ENCODE peak calls at places on chromosomes 1 and 21, in seven cellular contexts. S, L, O, C, F, A and X are unnamed samples.

GRCh38 chr1:64745986-64746940 is 1.4 kb downstream of the RAVER2 start:
- DNase-seq in S (no peak), L (no peak), O (no peak), C (no peak), F (no peak), A (no peak), X (peak)

GRCh38 chr1:31796707-31797106 is 19.1 kb downstream of the SPOCD1 start:
- DNase-seq in S (no peak), L (no peak), O (no peak), C (no peak), F (no peak), A (no peak), X (no peak)

GRCh38 chr1:66217021-66217420 is 316.9 kb upstream of the SGIP1 start:
- DNase-seq in S (peak), L (peak), O (no peak), C (no peak), F (no peak), A (peak), X (no peak)

GRCh38 chr1:77583483-77583882 is 99.0 kb downstream of the ZZZ3 start:
- DNase-seq in S (no peak), L (no peak), O (no peak), C (no peak), F (no peak), A (no peak), X (no peak)

GRCh38 chr1:203871114-203871875 is 9.9 kb downstream of the SNRPE start:
- DNase-seq in S (peak), L (peak), O (peak), C (peak), F (peak), A (peak), X (peak)

GRCh38 chr1:24987875-24988559 is 57.9 kb upstream of the RUNX3 start:
- DNase-seq in S (no peak), L (no peak), O (no peak), C (no peak), F (no peak), A (no peak), X (no peak)

GRCh38 chr21:45430521-45431501 is 25.8 kb downstream of the COL18A1 start:
- DNase-seq in S (no peak), L (no peak), O (no peak), C (peak), F (peak), A (peak), X (no peak)

GRCh38 chr21:45317401-45318145 is 29.9 kb upstream of the POFUT2 start:
- DNase-seq in S (peak), L (peak), O (peak), C (no peak), F (no peak), A (no peak), X (no peak)

GRCh38 chr1:99849413-99849743 is 783 bp upstream of the AGL start:
- DNase-seq in S (peak), L (no peak), O (no peak), C (no peak), F (no peak), A (peak), X (no peak)

GRCh38 chr1:248373761-248374160 is 1.8 kb upstream of the OR2T6 start:
- DNase-seq in S (no peak), L (peak), O (no peak), C (no peak), F (no peak), A (no peak), X (no peak)

GRCh38 chr1:110234691-110235090 is 24.6 kb downstream of the KCNC4 start:
- DNase-seq in S (peak), L (peak), O (no peak), C (no peak), F (no peak), A (no peak), X (no peak)

GRCh38 chr1:178341218-178341956 is 155.4 kb downstream of the CLEC20A start:
- DNase-seq in S (peak), L (peak), O (peak), C (peak), F (peak), A (peak), X (no peak)

GRCh38 chr1:89670168-89670567 is 37.2 kb downstream of the LRRC8C start:
- DNase-seq in S (peak), L (no peak), O (no peak), C (no peak), F (no peak), A (no peak), X (peak)

GRCh38 chr1:173733912-173734311 is 19.1 kb downstream of the KLHL20 start:
- DNase-seq in S (no peak), L (no peak), O (no peak), C (no peak), F (no peak), A (no peak), X (no peak)

GRCh38 chr1:183082650-183083049 is 59.4 kb downstream of the LAMC1 start:
- DNase-seq in S (no peak), L (no peak), O (no peak), C (no peak), F (no peak), A (no peak), X (no peak)

GRCh38 chr1:150549496-150550221 is 451 bp downstream of the ADAMTSL4 start:
- DNase-seq in S (peak), L (no peak), O (no peak), C (peak), F (peak), A (peak), X (peak)

GRCh38 chr1:213973129-213973528 is 14.6 kb upstream of the PROX1 start:
- DNase-seq in S (no peak), L (peak), O (no peak), C (no peak), F (no peak), A (no peak), X (no peak)

GRCh38 chr1:167706363-167706762 is 15.4 kb upstream of the MPZL1 start:
- DNase-seq in S (no peak), L (no peak), O (no peak), C (no peak), F (no peak), A (no peak), X (peak)

GRCh38 chr1:175013445-175013844 is 9.8 kb downstream of the MRPS14 start:
- DNase-seq in S (no peak), L (no peak), O (no peak), C (no peak), F (no peak), A (no peak), X (no peak)

GRCh38 chr1:60589916-60590315 is 492.4 kb upstream of the NFIA start:
- DNase-seq in S (no peak), L (no peak), O (no peak), C (no peak), F (no peak), A (peak), X (no peak)

GRCh38 chr1:151494741-151495281 is 16.4 kb upstream of the CGN start:
- DNase-seq in S (peak), L (peak), O (peak), C (peak), F (no peak), A (peak), X (no peak)

GRCh38 chr1:84442256-84442655 is 36.8 kb upstream of the RPF1 start:
- DNase-seq in S (peak), L (peak), O (peak), C (peak), F (peak), A (peak), X (peak)

GRCh38 chr1:235014756-235015155 is 113.9 kb downstream of the TOMM20 start:
- DNase-seq in S (no peak), L (no peak), O (no peak), C (no peak), F (no peak), A (no peak), X (no peak)

GRCh38 chr1:117146570-117147340 is 25.2 kb upstream of the TRIM45 start:
- DNase-seq in S (peak), L (peak), O (peak), C (no peak), F (peak), A (peak), X (no peak)

GRCh38 chr1:99173282-99173681 is 91.0 kb upstream of the PLPPR4 start:
- DNase-seq in S (peak), L (no peak), O (no peak), C (no peak), F (no peak), A (no peak), X (no peak)

GRCh38 chr1:183278736-183279591 is 92.9 kb downstream of the LAMC2 start:
- DNase-seq in S (peak), L (peak), O (no peak), C (no peak), F (no peak), A (no peak), X (no peak)

GRCh38 chr1:45381243-45381642 is 41.0 kb upstream of the MUTYH start:
- DNase-seq in S (no peak), L (no peak), O (no peak), C (no peak), F (no peak), A (no peak), X (no peak)

GRCh38 chr1:33893147-33893830 is 29.4 kb downstream of the HMGB4 start:
- DNase-seq in S (peak), L (no peak), O (no peak), C (peak), F (no peak), A (no peak), X (no peak)

GRCh38 chr1:36096500-36097412 is 8.1 kb downstream of the ADPRS start:
- DNase-seq in S (peak), L (peak), O (no peak), C (peak), F (peak), A (peak), X (no peak)

GRCh38 chr1:32798191-32798590 is 19.0 kb downstream of the YARS1 start:
- DNase-seq in S (peak), L (peak), O (no peak), C (no peak), F (no peak), A (no peak), X (no peak)

GRCh38 chr1:2606806-2607680 is 20.5 kb downstream of the PRXL2B start:
- DNase-seq in S (no peak), L (no peak), O (no peak), C (no peak), F (no peak), A (no peak), X (no peak)

GRCh38 chr1:230067871-230068814 is 1.1 kb downstream of the GALNT2 start:
- DNase-seq in S (peak), L (peak), O (no peak), C (peak), F (peak), A (peak), X (peak)

GRCh38 chr1:54658164-54658913 is 16.8 kb downstream of the MROH7 start:
- DNase-seq in S (no peak), L (no peak), O (no peak), C (no peak), F (no peak), A (no peak), X (no peak)
- H3K4me2 ChIP-seq in S (no peak), L (no peak), O (no peak), C (no peak), F (no peak), A (no peak), X (no peak)

DNA sequence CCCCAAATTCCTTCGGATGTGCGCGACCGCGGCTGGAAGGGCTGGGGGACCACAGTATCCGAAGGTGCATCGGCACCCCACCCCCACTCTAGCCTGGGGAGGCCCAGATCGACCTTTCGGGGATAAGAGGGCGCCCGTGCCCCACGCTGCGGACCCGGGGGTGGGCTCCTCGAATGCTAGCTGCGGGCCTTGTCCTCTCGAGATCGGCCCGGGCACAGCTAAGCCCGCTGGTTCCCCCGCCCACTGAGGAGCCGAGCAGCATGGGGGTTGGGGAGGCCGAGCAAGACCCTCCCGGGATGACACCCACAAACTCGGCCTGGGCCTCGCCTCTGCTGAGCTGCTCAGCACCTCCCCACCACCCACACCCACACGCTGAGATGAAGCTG is 653 bp upstream of the IFFO2 start:
- DNase-seq in S (peak), L (no peak), O (no peak), C (peak), F (peak), A (peak), X (no peak)
- TF ChIP-seq EZH2 in S (no peak), L (no peak), O (no peak), C (no peak), F (no peak), A (no peak), X (no peak)

GRCh38 chr1:10519016-10519417 is 44.3 kb downstream of the PEX14 start:
- DNase-seq in S (no peak), L (no peak), O (no peak), C (peak), F (peak), A (peak), X (no peak)
- TF ChIP-seq EZH2phosphoT487 in S (no peak), L (no peak), O (no peak), C (no peak), F (no peak), A (no peak), X (no peak)

GRCh38 chr21:20260124-20260523 is 738.1 kb upstream of the NCAM2 start:
- DNase-seq in S (no peak), L (no peak), O (no peak), C (no peak), F (no peak), A (no peak), X (no peak)

GRCh38 chr21:20254964-20255363 is 743.2 kb upstream of the NCAM2 start:
- DNase-seq in S (no peak), L (no peak), O (no peak), C (no peak), F (no peak), A (no peak), X (no peak)

GRCh38 chr21:20257052-20257451 is 741.2 kb upstream of the NCAM2 start:
- DNase-seq in S (no peak), L (no peak), O (no peak), C (no peak), F (no peak), A (no peak), X (no peak)

GRCh38 chr21:20258542-20258941 is 739.7 kb upstream of the NCAM2 start:
- DNase-seq in S (no peak), L (no peak), O (no peak), C (no peak), F (no peak), A (no peak), X (no peak)

DNA sequence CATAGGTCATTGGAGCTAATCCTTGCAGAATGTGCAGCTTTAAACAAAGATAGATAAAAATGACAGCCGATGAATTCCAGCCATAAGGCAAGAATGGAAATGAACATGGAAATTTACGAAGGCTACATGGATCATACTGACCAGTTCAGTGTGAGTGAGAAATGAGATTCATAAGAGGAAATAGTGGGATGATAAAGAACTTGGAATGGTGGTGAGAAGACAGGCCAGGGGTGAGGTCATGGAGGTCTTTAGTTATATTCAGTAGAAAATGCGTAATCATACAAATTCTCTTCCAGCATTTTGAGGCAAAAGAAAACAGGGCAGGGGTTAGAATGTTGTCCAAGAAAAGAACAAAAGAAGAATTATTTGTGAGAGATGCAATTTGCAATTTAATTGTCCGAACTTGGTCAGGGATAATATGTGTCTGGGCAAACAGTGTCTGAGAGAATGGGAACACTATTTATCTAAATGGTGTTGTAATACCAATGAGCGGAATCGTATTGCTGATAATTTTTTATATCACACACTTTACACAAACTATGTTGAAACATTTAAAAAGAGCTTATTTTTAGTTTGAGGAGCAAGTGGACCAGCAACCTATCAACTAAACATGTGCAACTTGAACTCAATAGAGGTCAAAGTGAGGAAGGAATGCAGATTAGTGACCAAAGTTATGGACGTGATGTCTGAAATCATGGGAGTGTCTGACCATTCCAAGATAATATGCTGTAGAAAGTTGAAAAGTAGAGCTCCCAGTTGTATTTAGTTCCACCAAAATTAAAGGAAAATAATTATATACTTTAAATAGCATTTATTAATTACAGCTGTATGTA is 739.0 kb upstream of the NCAM2 start:
- DNase-seq in S (no peak), L (no peak), O (no peak), C (no peak), F (no peak), A (no peak), X (no peak)
- H3K4me2 ChIP-seq in S (no peak), L (no peak), O (no peak), C (no peak), F (no peak), A (no peak), X (no peak)

GRCh38 chr1:7751174-7751573 is 19.9 kb upstream of the VAMP3 start:
- DNase-seq in S (no peak), L (no peak), O (no peak), C (no peak), F (no peak), A (no peak), X (no peak)
- TF ChIP-seq EZH2 in S (no peak), L (no peak), O (no peak), C (no peak), F (no peak), A (no peak), X (no peak)

DNA sequence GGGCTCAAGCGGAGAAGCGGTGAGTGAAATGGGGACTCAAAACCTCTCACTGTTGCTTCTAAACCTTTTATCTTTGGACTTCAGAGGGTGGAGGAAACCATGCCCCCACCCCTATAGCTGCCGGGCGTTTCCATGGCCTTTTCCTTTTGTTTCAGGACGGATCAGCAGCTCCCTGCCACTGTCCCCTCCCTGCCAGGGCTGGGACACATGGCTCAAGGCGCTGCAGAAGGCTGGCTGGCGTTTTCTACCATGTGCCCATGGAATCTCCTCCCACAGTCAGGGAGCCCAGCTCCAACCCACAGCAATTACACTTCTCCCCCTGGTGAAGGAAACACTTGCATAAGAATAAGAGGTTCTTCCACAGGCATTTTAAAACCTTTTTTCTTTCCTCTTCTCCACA is 812.7 kb downstream of the PLA2G4A start:
- DNase-seq in S (no peak), L (no peak), O (no peak), C (peak), F (no peak), A (peak), X (no peak)
- TF ChIP-seq EZH2phosphoT487 in S (no peak), L (no peak), O (no peak), C (no peak), F (no peak), A (no peak), X (no peak)

DNA sequence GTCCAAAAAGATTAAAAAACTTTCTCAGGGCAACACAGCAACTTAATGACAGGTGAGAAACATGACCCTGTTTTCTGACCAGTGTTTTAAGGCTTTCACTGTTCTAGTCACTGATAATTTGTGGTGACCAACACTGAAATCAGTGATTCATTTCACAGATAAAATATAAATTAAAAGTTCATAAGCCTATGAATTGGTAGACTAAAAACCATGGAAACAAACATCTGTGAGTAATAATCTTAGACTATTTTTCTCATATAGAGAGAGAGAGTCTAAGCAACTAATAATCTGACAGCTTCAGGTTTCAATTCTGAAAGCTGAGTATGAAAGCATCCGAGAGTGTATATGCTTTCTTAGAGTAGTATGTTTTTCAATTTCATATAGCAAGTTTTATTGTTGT is 536.9 kb downstream of the ADGRL2 start:
- DNase-seq in S (no peak), L (no peak), O (no peak), C (no peak), F (no peak), A (no peak), X (peak)
- H3K4me2 ChIP-seq in S (no peak), L (no peak), O (no peak), C (no peak), F (no peak), A (no peak), X (peak)

GRCh38 chr1:206635983-206636354 is 633 bp downstream of the DYRK3 start:
- DNase-seq in S (peak), L (no peak), O (no peak), C (no peak), F (no peak), A (no peak), X (no peak)
- TF ChIP-seq EZH2 in S (no peak), L (no peak), O (no peak), C (no peak), F (no peak), A (peak), X (no peak)